ENCODE peak calls at places on chromosomes 3 and 15, in six cellular contexts. V is iris pigment epithelial cell; A is GM12892; M is effector memory CD8-positive, alpha-beta T cell; Y is hippocampal formation; T is NCI-H2081. P is an unnamed sample.

GRCh38 chr3:53776494-53777101 is 69.6 kb downstream of the CHDH start:
- DNase-seq in V (no peak), A (no peak), M (no peak), Y (no peak), T (no peak), P (no peak)

GRCh38 chr3:131553495-131554247 is 50.9 kb upstream of the MRPL3 start:
- DNase-seq in V (no peak), A (peak), M (no peak), Y (no peak), T (no peak), P (no peak)

GRCh38 chr3:42300013-42300412 is 34.0 kb upstream of the CCK start:
- DNase-seq in V (peak), A (no peak), M (no peak), Y (no peak), T (no peak), P (peak)

GRCh38 chr15:69450968-69451695 is 1.5 kb upstream of the RPLP1 start:
- DNase-seq in V (peak), A (no peak), M (no peak), Y (no peak), T (no peak), P (no peak)

GRCh38 chr15:51114437-51115119 is 19.9 kb upstream of the TNFAIP8L3 start:
- DNase-seq in V (peak), A (no peak), M (no peak), Y (no peak), T (no peak), P (no peak)

GRCh38 chr3:41997702-41998551 is 36.0 kb upstream of the ULK4 start:
- DNase-seq in V (peak), A (no peak), M (no peak), Y (peak), T (no peak), P (peak)

GRCh38 chr15:63440756-63441155 is 59.1 kb upstream of the CA12 start:
- DNase-seq in V (no peak), A (no peak), M (no peak), Y (no peak), T (no peak), P (no peak)

GRCh38 chr3:182083112-182083511 is 371.4 kb downstream of the SOX2 start:
- DNase-seq in V (peak), A (no peak), M (no peak), Y (no peak), T (no peak), P (no peak)

GRCh38 chr3:115148142-115148790 is 1.2 kb upstream of the ZBTB20 start:
- DNase-seq in V (peak), A (no peak), M (no peak), Y (no peak), T (no peak), P (no peak)

P was measured in SK-MEL-5.